ENCODE peak calls at places on chromosomes 7 and 10, in nine cellular contexts. F is tibial artery; R is activated naive CD8-positive, alpha-beta T cell treated with anti-CD3 and anti-CD28 coated beads for 36 hours; K is SW480; Z is pancreas; E is AG10803; I is heart right ventricle; U is neural crest cell; H is mesothelial cell of epicardium. P is an unnamed sample.

GRCh38 chr10:18505719-18506118 is 145.7 kb downstream of the NSUN6 start:
- DNase-seq in R (no peak), K (no peak), Z (no peak), U (no peak), F (no peak), H (no peak), E (no peak), I (no peak), P (no peak)

GRCh38 chr7:6161463-6162330 is 110.7 kb downstream of the CYTH3 start:
- DNase-seq in R (no peak), Z (no peak), K (no peak), I (no peak), U (no peak), H (no peak), E (no peak), F (no peak), P (no peak)

GRCh38 chr10:97923057-97923456 is 73.4 kb downstream of the GOLGA7B start:
- DNase-seq in E (no peak), Z (no peak), U (no peak), F (no peak), H (no peak), K (no peak), I (no peak), R (no peak), P (no peak)

GRCh38 chr10:123143162-123143824 is 4.6 kb upstream of the HMX2 start:
- DNase-seq in Z (no peak), U (no peak), H (no peak), F (no peak), K (no peak), E (no peak), I (no peak), R (no peak), P (no peak)

GRCh38 chr10:50594012-50594411 is 29.7 kb downstream of the SGMS1 start:
- DNase-seq in F (no peak), R (no peak), K (no peak), Z (no peak), I (no peak), H (no peak), E (peak), U (no peak), P (no peak)

GRCh38 chr10:49080071-49080470 is 35.3 kb downstream of the VSTM4 start:
- DNase-seq in E (peak), K (no peak), I (no peak), F (no peak), Z (no peak), R (no peak), U (no peak), H (no peak), P (no peak)

GRCh38 chr7:129882531-129882930 is 70.2 kb downstream of the UBE2H start:
- DNase-seq in I (no peak), E (peak), K (no peak), H (no peak), Z (no peak), F (no peak), U (no peak), R (no peak), P (no peak)

GRCh38 chr10:8758029-8758428 is 703.5 kb downstream of the GATA3 start:
- DNase-seq in K (peak), E (no peak), Z (no peak), F (no peak), U (no peak), R (no peak), H (no peak), I (no peak), P (no peak)

GRCh38 chr10:306007-306406 is 170.8 kb downstream of the ZMYND11 start:
- DNase-seq in K (no peak), R (no peak), Z (no peak), E (peak), U (no peak), H (no peak), F (no peak), I (no peak), P (no peak)

GRCh38 chr7:112853429-112853828 is 63.2 kb upstream of the TMEM168 start:
- DNase-seq in F (no peak), K (no peak), Z (no peak), I (no peak), U (no peak), R (no peak), E (peak), H (no peak), P (no peak)

GRCh38 chr10:78761241-78761825 is 307.4 kb upstream of the ZMIZ1 start:
- DNase-seq in I (no peak), F (no peak), K (no peak), R (no peak), Z (no peak), E (no peak), H (no peak), U (no peak), P (no peak)

GRCh38 chr7:134174797-134175261 is 47.7 kb downstream of the LRGUK start:
- DNase-seq in R (peak), E (peak), Z (no peak), H (no peak), F (no peak), I (no peak), K (peak), U (no peak), P (no peak)

GRCh38 chr7:71925663-71926062 is 486.5 kb downstream of the CALN1 start:
- DNase-seq in E (no peak), U (no peak), R (no peak), Z (no peak), H (no peak), K (no peak), I (no peak), F (no peak), P (no peak)

GRCh38 chr7:28953628-28954027 is 4.5 kb downstream of the TRIL start:
- DNase-seq in H (no peak), F (no peak), U (peak), E (no peak), Z (no peak), R (no peak), K (no peak), I (no peak), P (no peak)

GRCh38 chr10:126242352-126243260 is 145.7 kb downstream of the ADAM12 start:
- DNase-seq in U (no peak), K (no peak), I (peak), H (no peak), E (peak), Z (no peak), R (no peak), F (no peak), P (peak)

P was measured in head of caudate nucleus.